ENCODE peak calls at places on chromosome 7, in five cellular contexts. I is astrocyte, L is HCT116, N is fibroblast of lung, H is endothelial cell of umbilical vein. K is an unnamed sample. For H3K9me3, the result is how much of the 10 kb centered on the place peaks cover.

GRCh38 chr7:36116347-36117200 is 36.5 kb upstream of the EEPD1 start:
- DNase-seq in I (peak), L (peak), N (peak), H (no peak), K (peak)

GRCh38 chr7:45889367-45890067 is 1.2 kb downstream of the IGFBP1 start:
- DNase-seq in I (no peak), L (no peak), N (no peak), H (peak), K (no peak)

GRCh38 chr7:131027287-131027773 is 293.3 kb upstream of the KLF14 start:
- DNase-seq in I (peak), L (no peak), N (peak), H (no peak), K (peak)

GRCh38 chr7:81232084-81232799 is 313.4 kb upstream of the SEMA3C start:
- DNase-seq in I (no peak), L (no peak), N (no peak), H (no peak), K (no peak)

GRCh38 chr7:39810710-39811109 is 139.3 kb upstream of the CDK13 start:
- DNase-seq in I (no peak), L (no peak), N (peak), H (no peak), K (peak)

GRCh38 chr7:157500171-157500960 is 163.6 kb downstream of the DNAJB6 start:
- DNase-seq in I (no peak), L (no peak), N (no peak), H (no peak), K (no peak)

GRCh38 chr7:20438248-20438647 is 107.5 kb downstream of the ITGB8 start:
- DNase-seq in I (no peak), L (no peak), N (no peak), H (no peak), K (no peak)

GRCh38 chr7:140176271-140176701 is 497 bp downstream of the KDM7A start:
- DNase-seq in I (no peak), L (no peak), N (peak), H (no peak), K (peak)

GRCh38 chr7:16071246-16071857 is 350.0 kb downstream of the CRPPA start:
- DNase-seq in I (peak), L (peak), N (peak), H (peak), K (peak)

GRCh38 chr7:129702316-129702715 is 90.8 kb downstream of the NRF1 start:
- DNase-seq in I (peak), L (no peak), N (peak), H (peak), K (no peak)

GRCh38 chr7:117413160-117413559 is 14.1 kb downstream of the ASZ1 start:
- DNase-seq in I (no peak), L (no peak), N (no peak), H (no peak), K (no peak)

GRCh38 chr7:31864646-31865045 is 177.6 kb downstream of the PPP1R17 start:
- DNase-seq in I (no peak), L (no peak), N (peak), H (no peak), K (no peak)

GRCh38 chr7:158378978-158379377 is 208.6 kb downstream of the PTPRN2 start:
- DNase-seq in I (no peak), L (no peak), N (no peak), H (no peak), K (no peak)

DNA sequence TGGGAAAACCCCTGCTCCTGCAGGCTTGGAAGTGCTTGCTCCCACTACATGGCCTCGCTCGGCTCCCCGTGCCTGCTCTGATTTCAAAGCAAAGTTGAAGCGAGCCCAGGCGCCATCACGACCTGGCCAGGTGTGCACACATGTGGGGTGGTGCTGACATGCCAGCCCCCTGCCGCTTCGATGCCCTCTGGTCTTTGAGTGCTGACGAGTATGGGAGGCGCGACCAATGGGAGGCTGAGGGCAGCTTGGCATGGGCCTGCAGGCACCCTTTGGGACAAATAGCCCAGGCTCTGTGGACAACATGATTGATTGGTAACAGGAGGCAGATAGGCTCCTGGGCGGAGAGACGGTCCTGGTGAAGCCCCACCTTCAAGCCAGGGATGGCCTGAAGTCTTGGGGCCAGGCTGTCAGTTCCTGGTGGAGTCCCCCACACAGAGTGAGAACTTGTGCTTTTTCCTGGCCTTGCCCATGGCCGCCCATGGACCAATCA is 252.4 kb upstream of the SEMA3A start:
- DNase-seq in I (no peak), L (no peak), N (no peak), H (no peak), K (no peak)
- H3K9me3 ChIP-seq in I (under half), L (under half), N (under half), H (under half), K (under half)

DNA sequence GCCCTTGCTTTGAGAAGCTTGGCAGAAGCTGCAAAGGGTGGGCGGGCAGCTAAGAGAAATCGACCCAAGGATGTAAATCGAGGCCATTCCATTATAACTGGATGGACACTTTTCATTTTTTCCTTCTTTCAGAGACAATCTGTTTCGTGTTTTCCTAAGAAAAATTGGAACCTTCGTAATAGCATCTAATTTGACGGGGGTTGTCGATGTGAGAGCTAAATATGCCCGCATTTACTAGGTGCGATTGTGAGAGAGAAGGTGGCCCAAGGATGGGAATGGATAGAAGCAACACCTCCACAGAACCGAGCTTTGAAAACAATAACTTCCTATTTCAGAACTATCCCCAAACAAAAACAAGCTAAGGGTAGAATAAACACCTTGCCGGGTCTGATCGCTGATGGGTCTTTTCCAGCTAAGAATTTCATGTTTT is 848 bp upstream of the HOXA4 start:
- DNase-seq in I (no peak), L (no peak), N (no peak), H (peak), K (peak)
- TF ChIP-seq EZH2 in I (no peak), L (no peak), N (no peak), H (no peak), K (no peak)

GRCh38 chr7:104914427-104914826 is 99.6 kb upstream of the KMT2E start:
- DNase-seq in I (no peak), L (no peak), N (no peak), H (no peak), K (no peak)
- H3K9me3 ChIP-seq in I (under half), L (under half), N (under half), H (under half), K (under half)

GRCh38 chr7:150420987-150421674 is 29.3 kb upstream of the GIMAP8 start:
- DNase-seq in I (peak), L (peak), N (peak), H (peak), K (peak)
- TF ChIP-seq EZH2 in I (no peak), L (no peak), N (no peak), H (no peak), K (no peak)

GRCh38 chr7:154856737-154857136 is 146.2 kb downstream of the PAXIP1 start:
- DNase-seq in I (no peak), L (no peak), N (no peak), H (no peak), K (no peak)

GRCh38 chr7:154855366-154855765 is 147.6 kb downstream of the PAXIP1 start:
- DNase-seq in I (no peak), L (no peak), N (no peak), H (no peak), K (no peak)

GRCh38 chr7:154857728-154858681 is 144.9 kb downstream of the PAXIP1 start:
- DNase-seq in I (no peak), L (no peak), N (no peak), H (no peak), K (no peak)

GRCh38 chr7:154858836-154859537 is 143.9 kb downstream of the PAXIP1 start:
- DNase-seq in I (no peak), L (no peak), N (no peak), H (no peak), K (no peak)

GRCh38 chr7:154857240-154857639 is 145.7 kb downstream of the PAXIP1 start:
- DNase-seq in I (no peak), L (no peak), N (no peak), H (no peak), K (no peak)
- H3K9me3 ChIP-seq in I (under half), L (under half), N (under half), H (under half), K (under half)

GRCh38 chr7:13165854-13166253 is 478.4 kb downstream of the ARL4A start:
- DNase-seq in I (no peak), L (no peak), N (no peak), H (peak), K (no peak)
- TF ChIP-seq EZH2 in I (no peak), L (no peak), N (no peak), H (no peak), K (no peak)

GRCh38 chr7:1061180-1061579 is 16.8 kb downstream of the GPR146 start:
- DNase-seq in I (no peak), L (no peak), N (no peak), H (no peak), K (no peak)
- H3K9me3 ChIP-seq in I (under half), L (under half), N (under half), H (under half), K (under half)

GRCh38 chr7:1231214-1232102 is 1.2 kb upstream of the UNCX start:
- DNase-seq in I (no peak), L (no peak), N (no peak), H (no peak), K (no peak)
- TF ChIP-seq EZH2 in I (peak), L (no peak), N (peak), H (peak), K (peak)

DNA sequence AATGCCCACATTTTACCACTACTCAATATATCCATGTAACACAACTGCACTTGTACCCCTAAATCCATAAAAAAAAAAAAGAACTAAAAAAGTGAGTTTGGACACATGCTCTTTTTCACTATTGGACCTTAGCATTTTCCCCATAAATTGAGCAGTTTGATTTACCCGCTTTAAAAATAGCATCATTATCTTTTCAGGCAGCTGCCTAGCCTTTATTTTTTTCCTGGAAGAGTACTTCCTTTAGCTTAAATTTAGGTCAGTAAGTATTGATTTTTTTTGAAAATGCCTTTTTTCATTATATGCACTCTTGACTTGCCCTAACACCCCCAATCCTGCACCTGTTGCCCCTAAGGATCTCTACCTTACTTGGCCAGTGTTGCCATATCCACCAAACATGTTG is 5.3 kb upstream of the NT5C3A start:
- DNase-seq in I (no peak), L (no peak), N (no peak), H (no peak), K (no peak)
- H3K9me3 ChIP-seq in I (under half), L (under half), N (under half), H (under half), K (under half)

K was measured in GM23248.